ENCODE peak calls at places on chromosome 14, in four cellular contexts. O is AG08395, I is SW 1271, C is fibroblast of the conjunctiva. V is an unnamed sample.

GRCh38 chr14:45531022-45531421 is 278.0 kb upstream of the MIS18BP1 start:
- DNase-seq in O (no peak), I (no peak), C (no peak), V (no peak)

GRCh38 chr14:58151264-58151700 is 731 bp downstream of the ARMH4 start:
- DNase-seq in I (no peak), O (peak; percentile 9), C (no peak), V (no peak)

GRCh38 chr14:100911665-100912316 is 8.3 kb upstream of the RTL1 start:
- DNase-seq in O (no peak), C (no peak), I (no peak), V (no peak)

GRCh38 chr14:28101992-28102391 is 664.6 kb upstream of the FOXG1 start:
- DNase-seq in O (no peak), C (no peak), I (no peak), V (no peak)

GRCh38 chr14:32366256-32366655 is 37.2 kb downstream of the AKAP6 start:
- DNase-seq in O (peak; percentile 36), C (peak; percentile 58), I (no peak), V (peak; percentile 61)

GRCh38 chr14:25041484-25041883 is 8.5 kb downstream of the STXBP6 start:
- DNase-seq in I (no peak), O (no peak), C (no peak), V (no peak)

GRCh38 chr14:65336191-65336591 is 76.3 kb upstream of the FUT8 start:
- DNase-seq in I (no peak), C (no peak), O (peak; percentile 68), V (no peak)

GRCh38 chr14:61620130-61620946 is 75.0 kb upstream of the HIF1A start:
- DNase-seq in O (peak; percentile 62), C (peak; percentile 91), I (no peak), V (peak; percentile 90)

GRCh38 chr14:20989787-20990600 is at the start of gene METTL17:
- DNase-seq in I (peak; percentile 98), O (peak; percentile 95), C (peak; percentile 97), V (peak; percentile 94)

GRCh38 chr14:36227802-36228201 is 51.3 kb upstream of the PTCSC3 start:
- DNase-seq in C (no peak), I (no peak), O (no peak), V (no peak)

GRCh38 chr14:90969493-90970166 is 90.8 kb downstream of the RPS6KA5 start:
- DNase-seq in I (no peak), O (no peak), C (no peak), V (no peak)

GRCh38 chr14:101854366-101854765 is 92.9 kb downstream of the PPP2R5C start:
- DNase-seq in C (no peak), I (no peak), O (no peak), V (no peak)

GRCh38 chr14:39267592-39268112 is 33.9 kb downstream of the MIA2 start:
- DNase-seq in O (no peak), C (no peak), I (peak; percentile 61), V (no peak)

GRCh38 chr14:93173943-93174395 is 10.7 kb downstream of the MOAP1 start:
- DNase-seq in C (no peak), I (no peak), O (peak; percentile 4), V (no peak)

GRCh38 chr14:102986810-102987579 is 64.5 kb downstream of the AMN start:
- DNase-seq in C (peak; percentile 60), I (no peak), O (no peak), V (peak; percentile 22)

GRCh38 chr14:48398675-48399282 is 723.4 kb upstream of the MDGA2 start:
- DNase-seq in I (peak; percentile 66), O (peak; percentile 3), C (peak; percentile 9), V (peak; percentile 28)

GRCh38 chr14:67515386-67516079 is 17.6 kb upstream of the PLEKHH1 start:
- DNase-seq in O (no peak), I (peak; percentile 17), C (no peak), V (no peak)

GRCh38 chr14:76780058-76780345 is 18.7 kb downstream of the VASH1 start:
- DNase-seq in C (no peak), I (no peak), O (no peak), V (no peak)

GRCh38 chr14:21476526-21476924 is 234 bp downstream of the RAB2B start:
- DNase-seq in O (peak; percentile 76), I (peak; percentile 90), C (no peak), V (peak; percentile 31)

GRCh38 chr14:89011727-89012271 is 187.3 kb downstream of the TTC8 start:
- DNase-seq in O (no peak), C (no peak), I (no peak), V (no peak)

GRCh38 chr14:89243286-89243685 is 173.7 kb downstream of the FOXN3 start:
- DNase-seq in O (no peak), I (no peak), C (no peak), V (no peak)

GRCh38 chr14:79585845-79586244 is 625.5 kb downstream of the DIO2 start:
- DNase-seq in O (no peak), I (peak; percentile 40), C (no peak), V (peak; percentile 28)

GRCh38 chr14:96285667-96286066 is 29.7 kb downstream of the BDKRB1 start:
- DNase-seq in I (no peak), C (no peak), O (peak; percentile 64), V (no peak)

GRCh38 chr14:105030836-105031396 is 10.0 kb upstream of the CDCA4 start:
- DNase-seq in I (no peak), C (no peak), O (no peak), V (no peak)

GRCh38 chr14:94129758-94130414 is 482 bp upstream of the IFI27L2 start:
- DNase-seq in C (peak; percentile 41), I (peak; percentile 72), O (peak; percentile 41), V (no peak)

GRCh38 chr14:69886843-69887242 is 7.6 kb downstream of the SMOC1 start:
- DNase-seq in I (no peak), C (no peak), O (no peak), V (peak; percentile 31)

GRCh38 chr14:55301722-55302121 is 30.5 kb downstream of the FBXO34 start:
- DNase-seq in O (peak; percentile 45), I (no peak), C (peak; percentile 5), V (peak; percentile 4)

GRCh38 chr14:102241147-102241546 is 63.8 kb downstream of the MOK start:
- DNase-seq in I (no peak), O (no peak), C (no peak), V (no peak)

GRCh38 chr14:23660290-23661226 is 24.4 kb downstream of the DHRS2 start:
- DNase-seq in O (no peak), I (no peak), C (no peak), V (no peak)

GRCh38 chr14:38143651-38144505 is 63.8 kb upstream of the SSTR1 start:
- DNase-seq in C (peak; percentile 6), I (peak; percentile 15), O (peak; percentile 63), V (peak; percentile 76)

V was measured in astrocyte of the cerebellum.